ENCODE peak calls at places on chromosomes 12 and 14, in ten cellular contexts. One of them, this sample, is unnamed.

GRCh38 chr12:102948941-102949352 is 8.5 kb upstream of the ASCL1 start:
- DNase-seq in osteoblast: no peak
- DNase-seq in choroid plexus epithelial cell: peak
- DNase-seq in cardiac fibroblast: peak
- DNase-seq in uterus: no peak
- DNase-seq in AG10803: peak
- DNase-seq in heart left ventricle: no peak
- DNase-seq in epithelial cell of esophagus: peak
- DNase-seq in left lung: no peak
- DNase-seq in adrenal gland: peak
- DNase-seq in this sample: no peak

GRCh38 chr12:2460051-2460450 is 334.7 kb upstream of the FKBP4 start:
- DNase-seq in epithelial cell of esophagus: no peak
- DNase-seq in uterus: no peak
- DNase-seq in osteoblast: no peak
- DNase-seq in left lung: no peak
- DNase-seq in adrenal gland: no peak
- DNase-seq in heart left ventricle: no peak
- DNase-seq in choroid plexus epithelial cell: no peak
- DNase-seq in cardiac fibroblast: no peak
- DNase-seq in AG10803: no peak
- DNase-seq in this sample: no peak

GRCh38 chr12:113103756-113104450 is 31.7 kb downstream of the RASAL1 start:
- DNase-seq in uterus: no peak
- DNase-seq in heart left ventricle: no peak
- DNase-seq in left lung: no peak
- DNase-seq in choroid plexus epithelial cell: no peak
- DNase-seq in epithelial cell of esophagus: peak
- DNase-seq in cardiac fibroblast: no peak
- DNase-seq in osteoblast: peak
- DNase-seq in adrenal gland: peak
- DNase-seq in AG10803: no peak
- DNase-seq in this sample: no peak

GRCh38 chr12:108846320-108846719 is 11.1 kb downstream of the SSH1 start:
- DNase-seq in osteoblast: no peak
- DNase-seq in epithelial cell of esophagus: no peak
- DNase-seq in left lung: no peak
- DNase-seq in heart left ventricle: no peak
- DNase-seq in choroid plexus epithelial cell: no peak
- DNase-seq in AG10803: peak
- DNase-seq in uterus: no peak
- DNase-seq in cardiac fibroblast: peak
- DNase-seq in adrenal gland: peak
- DNase-seq in this sample: peak

GRCh38 chr14:70602254-70602653 is 1.8 kb upstream of the MED6 start:
- DNase-seq in cardiac fibroblast: no peak
- DNase-seq in epithelial cell of esophagus: no peak
- DNase-seq in osteoblast: no peak
- DNase-seq in left lung: no peak
- DNase-seq in choroid plexus epithelial cell: no peak
- DNase-seq in adrenal gland: no peak
- DNase-seq in AG10803: no peak
- DNase-seq in heart left ventricle: no peak
- DNase-seq in uterus: no peak
- DNase-seq in this sample: no peak

GRCh38 chr12:105670664-105671063 is 340.2 kb downstream of the C12orf75 start:
- DNase-seq in AG10803: peak
- DNase-seq in left lung: no peak
- DNase-seq in osteoblast: no peak
- DNase-seq in adrenal gland: no peak
- DNase-seq in epithelial cell of esophagus: no peak
- DNase-seq in choroid plexus epithelial cell: peak
- DNase-seq in uterus: no peak
- DNase-seq in cardiac fibroblast: peak
- DNase-seq in heart left ventricle: no peak
- DNase-seq in this sample: no peak

GRCh38 chr12:40921563-40922163 is 229.4 kb downstream of the CNTN1 start:
- DNase-seq in heart left ventricle: no peak
- DNase-seq in osteoblast: no peak
- DNase-seq in adrenal gland: no peak
- DNase-seq in cardiac fibroblast: peak
- DNase-seq in left lung: no peak
- DNase-seq in uterus: no peak
- DNase-seq in AG10803: peak
- DNase-seq in epithelial cell of esophagus: peak
- DNase-seq in choroid plexus epithelial cell: peak
- DNase-seq in this sample: peak

GRCh38 chr14:68655021-68655811 is 137.7 kb downstream of the ZFP36L1 start:
- DNase-seq in epithelial cell of esophagus: no peak
- DNase-seq in left lung: no peak
- DNase-seq in adrenal gland: no peak
- DNase-seq in AG10803: no peak
- DNase-seq in osteoblast: no peak
- DNase-seq in choroid plexus epithelial cell: no peak
- DNase-seq in cardiac fibroblast: no peak
- DNase-seq in uterus: peak
- DNase-seq in heart left ventricle: no peak
- DNase-seq in this sample: no peak

GRCh38 chr12:122985590-122986257 is 5.2 kb downstream of the ARL6IP4 start:
- DNase-seq in adrenal gland: no peak
- DNase-seq in cardiac fibroblast: no peak
- DNase-seq in AG10803: no peak
- DNase-seq in epithelial cell of esophagus: no peak
- DNase-seq in uterus: no peak
- DNase-seq in choroid plexus epithelial cell: no peak
- DNase-seq in osteoblast: peak
- DNase-seq in heart left ventricle: peak
- DNase-seq in left lung: peak
- DNase-seq in this sample: no peak

GRCh38 chr12:62379026-62379722 is 87.5 kb upstream of the MON2 start:
- DNase-seq in left lung: no peak
- DNase-seq in osteoblast: peak
- DNase-seq in epithelial cell of esophagus: no peak
- DNase-seq in uterus: no peak
- DNase-seq in AG10803: peak
- DNase-seq in adrenal gland: no peak
- DNase-seq in heart left ventricle: no peak
- DNase-seq in choroid plexus epithelial cell: peak
- DNase-seq in cardiac fibroblast: peak
- DNase-seq in this sample: no peak

GRCh38 chr14:22266141-22266442 is 322.9 kb downstream of the DAD1 start:
- DNase-seq in left lung: no peak
- DNase-seq in adrenal gland: no peak
- DNase-seq in AG10803: no peak
- DNase-seq in osteoblast: no peak
- DNase-seq in heart left ventricle: no peak
- DNase-seq in epithelial cell of esophagus: peak
- DNase-seq in choroid plexus epithelial cell: peak
- DNase-seq in cardiac fibroblast: peak
- DNase-seq in uterus: no peak
- DNase-seq in this sample: no peak

GRCh38 chr12:10574307-10574706 is 39.1 kb downstream of the MAGOHB start:
- DNase-seq in AG10803: no peak
- DNase-seq in osteoblast: no peak
- DNase-seq in left lung: no peak
- DNase-seq in heart left ventricle: no peak
- DNase-seq in epithelial cell of esophagus: no peak
- DNase-seq in choroid plexus epithelial cell: no peak
- DNase-seq in uterus: no peak
- DNase-seq in cardiac fibroblast: no peak
- DNase-seq in adrenal gland: no peak
- DNase-seq in this sample: no peak

GRCh38 chr14:93977790-93978581 is 1.6 kb upstream of the ASB2 start:
- DNase-seq in heart left ventricle: no peak
- DNase-seq in adrenal gland: no peak
- DNase-seq in AG10803: no peak
- DNase-seq in uterus: no peak
- DNase-seq in cardiac fibroblast: no peak
- DNase-seq in left lung: peak
- DNase-seq in epithelial cell of esophagus: no peak
- DNase-seq in choroid plexus epithelial cell: no peak
- DNase-seq in osteoblast: no peak
- DNase-seq in this sample: no peak

GRCh38 chr14:103819503-103820307 is 27.7 kb downstream of the PPP1R13B start:
- DNase-seq in uterus: peak
- DNase-seq in osteoblast: peak
- DNase-seq in epithelial cell of esophagus: peak
- DNase-seq in heart left ventricle: no peak
- DNase-seq in adrenal gland: no peak
- DNase-seq in AG10803: peak
- DNase-seq in choroid plexus epithelial cell: peak
- DNase-seq in cardiac fibroblast: peak
- DNase-seq in left lung: no peak
- DNase-seq in this sample: peak

GRCh38 chr12:92431146-92431545 is 271.6 kb upstream of the PLEKHG7 start:
- DNase-seq in choroid plexus epithelial cell: no peak
- DNase-seq in adrenal gland: peak
- DNase-seq in osteoblast: no peak
- DNase-seq in uterus: no peak
- DNase-seq in left lung: no peak
- DNase-seq in epithelial cell of esophagus: no peak
- DNase-seq in cardiac fibroblast: no peak
- DNase-seq in AG10803: no peak
- DNase-seq in heart left ventricle: peak
- DNase-seq in this sample: no peak
- TF ChIP-seq CTCF in choroid plexus epithelial cell: no peak
- TF ChIP-seq CTCF in adrenal gland: no peak
- TF ChIP-seq CTCF in osteoblast: peak
- TF ChIP-seq CTCF in uterus: no peak
- TF ChIP-seq CTCF in left lung: no peak
- TF ChIP-seq CTCF in epithelial cell of esophagus: no peak
- TF ChIP-seq CTCF in cardiac fibroblast: no peak
- TF ChIP-seq CTCF in AG10803: no peak
- TF ChIP-seq CTCF in heart left ventricle: no peak
- TF ChIP-seq CTCF in this sample: no peak

DNA sequence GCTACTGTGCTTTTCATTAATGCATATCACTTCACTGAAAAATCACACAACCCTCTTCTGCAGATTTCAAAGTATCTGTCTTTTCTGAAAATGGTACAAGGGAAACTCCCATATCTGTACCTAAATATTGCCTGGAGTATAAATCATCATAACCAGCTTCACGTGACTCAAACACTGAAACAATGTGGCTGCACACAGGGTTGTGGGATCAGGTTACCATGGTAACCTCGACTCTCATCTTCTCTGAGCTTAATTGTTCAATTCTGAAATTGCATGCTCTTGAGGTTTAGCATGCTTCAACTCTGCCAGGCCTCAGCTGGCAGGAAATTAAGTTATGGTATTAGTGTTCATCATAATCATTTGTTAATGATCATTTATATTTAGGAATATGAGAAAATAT is 77.5 kb upstream of the CPSF6 start:
- DNase-seq in epithelial cell of esophagus: no peak
- DNase-seq in left lung: no peak
- DNase-seq in adrenal gland: no peak
- DNase-seq in osteoblast: no peak
- DNase-seq in uterus: no peak
- DNase-seq in cardiac fibroblast: peak
- DNase-seq in heart left ventricle: no peak
- DNase-seq in AG10803: peak
- DNase-seq in choroid plexus epithelial cell: peak
- DNase-seq in this sample: peak
- H3K4me3 ChIP-seq in epithelial cell of esophagus: no peak
- H3K4me3 ChIP-seq in left lung: no peak
- H3K4me3 ChIP-seq in adrenal gland: no peak
- H3K4me3 ChIP-seq in osteoblast: no peak
- H3K4me3 ChIP-seq in uterus: no peak
- H3K4me3 ChIP-seq in cardiac fibroblast: no peak
- H3K4me3 ChIP-seq in heart left ventricle: no peak
- H3K4me3 ChIP-seq in AG10803: no peak
- H3K4me3 ChIP-seq in choroid plexus epithelial cell: no peak
- H3K4me3 ChIP-seq in this sample: no peak

GRCh38 chr12:50215033-50215432 is 47.9 kb upstream of the CERS5 start:
- DNase-seq in cardiac fibroblast: peak
- DNase-seq in osteoblast: no peak
- DNase-seq in choroid plexus epithelial cell: peak
- DNase-seq in heart left ventricle: no peak
- DNase-seq in AG10803: peak
- DNase-seq in epithelial cell of esophagus: peak
- DNase-seq in uterus: no peak
- DNase-seq in left lung: no peak
- DNase-seq in adrenal gland: no peak
- DNase-seq in this sample: no peak

GRCh38 chr12:50214018-50214417 is 46.8 kb upstream of the CERS5 start:
- DNase-seq in adrenal gland: no peak
- DNase-seq in osteoblast: no peak
- DNase-seq in AG10803: no peak
- DNase-seq in heart left ventricle: no peak
- DNase-seq in epithelial cell of esophagus: no peak
- DNase-seq in uterus: no peak
- DNase-seq in cardiac fibroblast: no peak
- DNase-seq in left lung: no peak
- DNase-seq in choroid plexus epithelial cell: no peak
- DNase-seq in this sample: no peak

GRCh38 chr12:50213439-50213838 is 46.3 kb upstream of the CERS5 start:
- DNase-seq in adrenal gland: no peak
- DNase-seq in cardiac fibroblast: no peak
- DNase-seq in epithelial cell of esophagus: no peak
- DNase-seq in AG10803: no peak
- DNase-seq in left lung: no peak
- DNase-seq in choroid plexus epithelial cell: no peak
- DNase-seq in heart left ventricle: no peak
- DNase-seq in osteoblast: no peak
- DNase-seq in uterus: no peak
- DNase-seq in this sample: no peak

GRCh38 chr12:50212071-50212467 is 44.9 kb upstream of the CERS5 start:
- DNase-seq in uterus: no peak
- DNase-seq in adrenal gland: no peak
- DNase-seq in cardiac fibroblast: no peak
- DNase-seq in AG10803: no peak
- DNase-seq in left lung: no peak
- DNase-seq in choroid plexus epithelial cell: no peak
- DNase-seq in epithelial cell of esophagus: no peak
- DNase-seq in osteoblast: no peak
- DNase-seq in heart left ventricle: no peak
- DNase-seq in this sample: no peak

GRCh38 chr12:50211392-50212070 is 44.4 kb upstream of the CERS5 start:
- DNase-seq in adrenal gland: peak
- DNase-seq in uterus: no peak
- DNase-seq in cardiac fibroblast: peak
- DNase-seq in osteoblast: no peak
- DNase-seq in epithelial cell of esophagus: no peak
- DNase-seq in heart left ventricle: no peak
- DNase-seq in choroid plexus epithelial cell: peak
- DNase-seq in AG10803: peak
- DNase-seq in left lung: no peak
- DNase-seq in this sample: no peak
- TF ChIP-seq CTCF in adrenal gland: no peak
- TF ChIP-seq CTCF in uterus: peak
- TF ChIP-seq CTCF in cardiac fibroblast: no peak
- TF ChIP-seq CTCF in osteoblast: no peak
- TF ChIP-seq CTCF in epithelial cell of esophagus: no peak
- TF ChIP-seq CTCF in heart left ventricle: peak
- TF ChIP-seq CTCF in choroid plexus epithelial cell: peak
- TF ChIP-seq CTCF in AG10803: no peak
- TF ChIP-seq CTCF in left lung: no peak
- TF ChIP-seq CTCF in this sample: no peak

DNA sequence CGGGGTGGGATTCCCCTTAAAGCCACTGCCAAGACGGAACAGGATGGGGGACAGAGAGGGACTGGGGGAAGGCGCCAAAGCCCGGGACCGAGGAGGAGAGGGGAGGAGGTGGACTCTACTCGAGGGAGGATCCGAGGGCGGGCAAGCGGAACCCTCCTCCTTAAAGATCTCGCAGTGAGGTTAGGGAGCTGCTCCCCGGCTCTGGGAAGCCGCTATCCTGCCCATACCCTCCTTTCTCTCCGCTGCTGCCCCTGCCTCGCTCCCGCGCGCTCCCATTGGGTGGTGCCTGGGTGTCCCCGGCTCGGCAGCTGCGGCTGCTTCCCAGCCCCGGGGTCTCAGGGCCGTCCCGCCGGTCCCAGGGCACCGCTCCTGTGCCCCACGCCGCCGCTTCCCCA is 16.4 kb downstream of the KRT18 start:
- DNase-seq in osteoblast: peak
- DNase-seq in heart left ventricle: no peak
- DNase-seq in cardiac fibroblast: no peak
- DNase-seq in choroid plexus epithelial cell: no peak
- DNase-seq in uterus: peak
- DNase-seq in AG10803: no peak
- DNase-seq in epithelial cell of esophagus: no peak
- DNase-seq in adrenal gland: no peak
- DNase-seq in left lung: no peak
- DNase-seq in this sample: no peak
- H3K4me3 ChIP-seq in osteoblast: peak
- H3K4me3 ChIP-seq in heart left ventricle: peak
- H3K4me3 ChIP-seq in cardiac fibroblast: peak
- H3K4me3 ChIP-seq in choroid plexus epithelial cell: peak
- H3K4me3 ChIP-seq in uterus: peak
- H3K4me3 ChIP-seq in AG10803: peak
- H3K4me3 ChIP-seq in epithelial cell of esophagus: no peak
- H3K4me3 ChIP-seq in adrenal gland: no peak
- H3K4me3 ChIP-seq in left lung: no peak
- H3K4me3 ChIP-seq in this sample: peak